ENCODE peak calls at places on chromosomes 12 and 14, in ten cellular contexts. W is cardiac muscle cell, Z is fibroblast of lung, D is cardiac fibroblast, O is psoas muscle, A is mucosa of descending colon, Q is endodermal cell, T is left lung, Y is bronchial epithelial cell, E is GM06990. C is an unnamed sample.

GRCh38 chr12:95633671-95634465 is 82.6 kb upstream of the USP44 start:
- DNase-seq in W (no peak), Z (no peak), D (peak), O (no peak), A (no peak), Q (no peak), T (no peak), Y (peak), E (no peak), C (peak)

GRCh38 chr14:89616425-89617141 is 199.6 kb upstream of the FOXN3 start:
- DNase-seq in W (no peak), Z (peak), D (peak), O (no peak), A (no peak), Q (peak), T (no peak), Y (no peak), E (peak), C (no peak)

GRCh38 chr14:91380610-91381371 is 36.8 kb downstream of the CCDC88C start:
- DNase-seq in W (no peak), Z (peak), D (peak), O (no peak), A (no peak), Q (no peak), T (no peak), Y (no peak), E (no peak), C (no peak)

GRCh38 chr12:15808250-15808971 is 19.2 kb upstream of the EPS8 start:
- DNase-seq in W (no peak), Z (peak), D (no peak), O (no peak), A (no peak), Q (no peak), T (no peak), Y (no peak), E (no peak), C (no peak)

GRCh38 chr14:88069677-88070076 is 64.7 kb downstream of the GPR65 start:
- DNase-seq in W (no peak), Z (no peak), D (no peak), O (no peak), A (no peak), Q (no peak), T (no peak), Y (no peak), E (no peak), C (no peak)

GRCh38 chr14:60092516-60092915 is 793 bp downstream of the PCNX4 start:
- DNase-seq in W (peak), Z (peak), D (peak), O (peak), A (peak), Q (no peak), T (no peak), Y (peak), E (peak), C (no peak)

GRCh38 chr14:92471919-92472318 is 41.7 kb upstream of the RIN3 start:
- DNase-seq in W (no peak), Z (peak), D (peak), O (no peak), A (no peak), Q (peak), T (no peak), Y (peak), E (no peak), C (peak)

GRCh38 chr12:118840878-118841277 is 140.5 kb upstream of the SRRM4 start:
- DNase-seq in W (no peak), Z (no peak), D (no peak), O (no peak), A (no peak), Q (no peak), T (no peak), Y (no peak), E (no peak), C (no peak)

GRCh38 chr12:53781218-53781801 is 29.5 kb upstream of the CISTR start:
- DNase-seq in W (no peak), Z (no peak), D (no peak), O (no peak), A (no peak), Q (no peak), T (no peak), Y (no peak), E (no peak), C (no peak)

GRCh38 chr14:30725763-30726162 is 103.6 kb downstream of the SCFD1 start:
- DNase-seq in W (peak), Z (no peak), D (peak), O (no peak), A (no peak), Q (no peak), T (no peak), Y (no peak), E (no peak), C (no peak)

GRCh38 chr14:100038065-100038464 is 27.2 kb upstream of the EVL start:
- DNase-seq in W (no peak), Z (no peak), D (no peak), O (no peak), A (no peak), Q (no peak), T (no peak), Y (no peak), E (no peak), C (no peak)

GRCh38 chr14:100033347-100034052 is 31.7 kb upstream of the EVL start:
- DNase-seq in W (no peak), Z (no peak), D (no peak), O (no peak), A (no peak), Q (no peak), T (no peak), Y (no peak), E (no peak), C (no peak)

GRCh38 chr14:100032749-100033148 is 32.5 kb upstream of the EVL start:
- DNase-seq in W (no peak), Z (no peak), D (no peak), O (no peak), A (no peak), Q (no peak), T (no peak), Y (no peak), E (no peak), C (no peak)

GRCh38 chr14:100037351-100037750 is 27.9 kb upstream of the EVL start:
- DNase-seq in W (no peak), Z (peak), D (peak), O (no peak), A (no peak), Q (no peak), T (no peak), Y (peak), E (no peak), C (no peak)

GRCh38 chr14:100035700-100036099 is 29.5 kb upstream of the EVL start:
- DNase-seq in W (no peak), Z (no peak), D (no peak), O (no peak), A (no peak), Q (peak), T (no peak), Y (no peak), E (no peak), C (no peak)
- TF ChIP-seq CTCF in W (no peak), Z (no peak), D (no peak), O (no peak), A (no peak), Q (peak), T (no peak), Y (no peak), E (peak), C (no peak)

GRCh38 chr12:22284871-22285270 is 49.6 kb downstream of the ST8SIA1 start:
- DNase-seq in W (no peak), Z (no peak), D (peak), O (no peak), A (no peak), Q (no peak), T (no peak), Y (peak), E (no peak), C (no peak)

GRCh38 chr12:22283508-22283907 is 51.0 kb downstream of the ST8SIA1 start:
- DNase-seq in W (no peak), Z (no peak), D (no peak), O (no peak), A (no peak), Q (no peak), T (no peak), Y (no peak), E (no peak), C (no peak)

GRCh38 chr12:22285871-22286270 is 48.6 kb downstream of the ST8SIA1 start:
- DNase-seq in W (no peak), Z (no peak), D (no peak), O (no peak), A (no peak), Q (no peak), T (no peak), Y (no peak), E (no peak), C (no peak)

GRCh38 chr12:22282283-22282682 is 52.2 kb downstream of the ST8SIA1 start:
- DNase-seq in W (no peak), Z (peak), D (peak), O (no peak), A (no peak), Q (no peak), T (no peak), Y (peak), E (no peak), C (no peak)

DNA sequence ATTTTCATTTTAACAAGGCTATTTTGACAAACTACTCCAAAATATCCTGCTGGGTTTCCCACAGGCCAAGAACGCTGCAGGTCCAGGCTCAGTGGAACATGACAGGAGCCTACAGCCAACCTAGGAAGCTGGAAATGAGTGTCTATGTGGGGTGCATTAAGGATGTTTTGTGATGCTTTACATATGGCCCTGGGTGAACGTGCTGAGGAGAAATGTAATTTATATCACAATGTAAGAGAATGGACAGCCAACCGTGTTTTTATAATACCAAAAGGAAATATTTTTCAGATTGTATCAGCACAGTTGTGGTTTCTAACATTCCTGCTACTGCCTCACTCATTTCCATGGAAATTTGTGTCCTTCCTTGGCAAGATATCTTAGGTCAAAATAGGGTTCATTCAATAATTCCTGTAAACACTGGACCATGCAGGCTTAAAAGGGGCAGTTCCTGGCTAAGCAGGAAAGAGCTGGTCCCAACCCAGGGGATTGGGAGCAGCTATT is 51.5 kb downstream of the ST8SIA1 start:
- DNase-seq in W (no peak), Z (peak), D (peak), O (no peak), A (no peak), Q (no peak), T (no peak), Y (peak), E (no peak), C (peak)
- H3K4me3 ChIP-seq in W (no peak), Z (no peak), D (no peak), O (no peak), A (no peak), Q (no peak), T (no peak), Y (no peak), E (no peak), C (no peak)

DNA sequence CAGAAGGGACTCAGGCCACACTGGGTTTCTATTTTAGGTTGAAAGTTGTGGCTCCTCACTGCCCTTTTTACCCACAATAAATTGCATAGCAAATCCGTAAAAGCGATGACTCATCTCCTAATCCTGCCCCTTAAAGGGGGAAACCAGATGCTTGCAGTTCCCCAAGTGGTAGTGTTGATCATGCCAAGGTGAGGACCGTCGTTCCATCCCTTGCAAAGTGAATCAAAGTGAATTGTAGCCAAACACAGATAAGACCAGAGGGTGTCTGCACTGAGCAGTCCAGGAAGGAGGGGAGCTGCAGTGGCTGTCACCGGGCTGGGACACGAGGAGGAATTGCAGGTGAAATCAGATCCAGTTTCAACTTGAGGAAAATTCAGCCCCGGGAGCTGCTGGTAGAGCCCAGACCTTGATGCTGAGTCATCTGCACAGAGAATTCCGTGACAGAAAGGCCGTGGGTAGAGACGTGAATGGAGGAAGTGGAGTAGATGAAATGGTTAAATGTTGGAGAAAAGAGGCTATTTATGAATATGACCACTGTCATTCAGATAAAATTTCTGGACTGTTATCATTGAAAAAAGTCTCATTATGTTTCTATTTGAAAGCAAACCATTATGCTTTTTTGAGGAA is 44.2 kb upstream of the MMP17 start:
- DNase-seq in W (no peak), Z (peak), D (peak), O (no peak), A (no peak), Q (peak), T (no peak), Y (peak), E (peak), C (peak)
- TF ChIP-seq CTCF in W (no peak), Z (no peak), D (no peak), O (no peak), A (no peak), Q (no peak), T (no peak), Y (no peak), E (no peak), C (no peak)

DNA sequence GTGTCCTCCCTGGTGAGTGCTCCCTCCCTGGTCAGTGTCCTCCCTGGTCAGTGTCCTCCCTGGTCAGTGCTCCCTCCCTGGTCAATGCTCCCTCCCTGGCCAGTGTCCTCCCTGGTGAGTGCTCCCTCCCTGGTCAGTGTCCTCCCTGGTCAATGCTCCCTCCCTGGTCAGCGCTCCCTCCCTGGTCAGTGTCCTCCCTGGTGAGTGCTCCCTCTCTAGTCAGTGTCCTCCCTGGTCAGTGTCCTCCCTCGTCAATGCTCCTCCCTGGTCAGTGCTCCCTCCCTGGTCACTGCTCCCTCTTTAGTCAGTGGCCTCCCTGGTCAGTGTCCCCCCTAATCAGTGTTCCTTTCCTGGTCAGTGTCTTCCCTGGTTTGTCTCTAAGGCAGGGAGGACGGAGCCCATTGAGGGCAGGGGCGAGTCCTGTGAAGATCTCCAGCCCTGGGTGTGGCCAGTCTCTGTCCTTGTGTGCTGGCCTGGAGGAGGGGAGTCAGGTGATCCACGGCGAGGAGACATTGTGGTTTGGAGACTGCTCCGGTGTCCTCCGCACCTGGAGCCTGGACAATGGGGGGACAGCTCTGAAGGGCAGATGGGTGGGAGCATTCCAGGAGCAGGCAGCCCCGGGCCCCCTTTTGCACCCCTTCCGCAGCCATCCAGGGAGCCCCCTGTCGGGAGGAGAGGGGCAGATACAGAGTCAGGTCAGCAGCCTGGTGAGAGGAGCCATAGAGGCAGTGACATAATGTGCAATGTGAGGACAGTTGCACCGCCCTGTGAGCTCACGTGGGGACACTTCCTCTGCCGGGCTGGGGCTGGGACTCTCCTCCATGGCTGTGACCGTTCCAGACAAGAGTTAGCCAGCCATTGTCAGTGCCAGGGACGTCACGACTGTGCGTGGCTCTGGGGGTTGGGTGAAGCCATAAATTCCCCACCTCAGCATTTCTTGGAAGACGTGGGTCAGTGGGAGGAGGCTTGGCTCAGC is 93.4 kb downstream of the ADGRD1 start:
- DNase-seq in W (no peak), Z (no peak), D (no peak), O (peak), A (no peak), Q (no peak), T (peak), Y (no peak), E (no peak), C (no peak)
- H3K4me3 ChIP-seq in W (no peak), Z (no peak), D (no peak), O (no peak), A (no peak), Q (no peak), T (no peak), Y (no peak), E (no peak), C (no peak)

GRCh38 chr14:24235804-24236688 is 3.3 kb downstream of the GMPR2 start:
- DNase-seq in W (no peak), Z (no peak), D (no peak), O (no peak), A (peak), Q (peak), T (no peak), Y (no peak), E (no peak), C (no peak)

GRCh38 chr14:24238123-24238522 is 4.3 kb downstream of the TINF2 start:
- DNase-seq in W (no peak), Z (no peak), D (no peak), O (no peak), A (peak), Q (peak), T (no peak), Y (peak), E (no peak), C (no peak)

GRCh38 chr14:24238527-24239037 is 3.8 kb downstream of the TINF2 start:
- DNase-seq in W (no peak), Z (no peak), D (no peak), O (no peak), A (peak), Q (peak), T (no peak), Y (peak), E (no peak), C (no peak)

GRCh38 chr14:24236689-24237462 is 4.1 kb downstream of the GMPR2 start:
- DNase-seq in W (no peak), Z (no peak), D (no peak), O (no peak), A (no peak), Q (peak), T (no peak), Y (no peak), E (no peak), C (no peak)

GRCh38 chr14:24237463-24237955 is 4.8 kb downstream of the GMPR2 start:
- DNase-seq in W (no peak), Z (no peak), D (no peak), O (no peak), A (peak), Q (peak), T (no peak), Y (no peak), E (no peak), C (no peak)
- TF ChIP-seq CTCF in W (no peak), Z (no peak), D (no peak), O (no peak), A (no peak), Q (no peak), T (no peak), Y (no peak), E (no peak), C (no peak)

DNA sequence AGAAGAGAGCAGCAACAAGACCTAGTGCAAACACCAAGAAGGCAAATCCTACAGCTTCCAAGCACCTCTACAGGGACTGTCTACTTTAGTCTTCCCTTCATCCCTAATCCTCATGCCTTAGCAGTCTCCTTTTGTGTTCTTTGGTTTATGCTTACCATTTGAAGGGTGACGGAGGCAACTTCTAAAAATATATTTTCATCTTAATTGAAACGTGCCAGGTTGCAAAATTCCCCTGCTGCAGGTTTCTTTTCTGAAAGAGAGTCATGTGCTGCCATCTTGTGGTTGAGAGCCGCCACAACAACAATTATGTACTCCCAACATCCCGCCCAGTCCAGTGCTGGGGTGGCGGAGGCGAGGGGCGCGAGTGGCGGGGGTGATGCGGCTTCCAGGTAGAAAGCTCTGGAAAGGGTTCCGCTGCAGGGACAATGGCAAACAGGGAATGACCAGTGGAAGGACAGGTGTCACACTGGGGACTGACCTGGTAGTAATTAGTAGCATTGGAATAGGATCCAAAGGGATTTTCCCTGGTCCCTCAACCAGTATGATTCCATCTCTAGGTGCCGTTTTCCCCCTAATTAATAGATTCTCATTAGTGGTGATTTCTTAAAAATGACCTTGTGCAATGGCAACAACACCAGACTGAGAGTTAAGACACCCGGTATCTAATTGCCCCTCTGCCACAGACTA is 80.3 kb upstream of the GNG2 start:
- DNase-seq in W (peak), Z (peak), D (peak), O (peak), A (peak), Q (peak), T (peak), Y (peak), E (peak), C (no peak)
- H3K4me3 ChIP-seq in W (no peak), Z (no peak), D (no peak), O (no peak), A (no peak), Q (no peak), T (no peak), Y (no peak), E (no peak), C (no peak)

GRCh38 chr12:116266220-116266619 is 11.3 kb downstream of the MED13L start:
- DNase-seq in W (peak), Z (peak), D (peak), O (no peak), A (no peak), Q (peak), T (no peak), Y (peak), E (no peak), C (no peak)
- TF ChIP-seq CTCF in W (peak), Z (no peak), D (peak), O (peak), A (no peak), Q (peak), T (no peak), Y (peak), E (no peak), C (no peak)

C was measured in AG09309.